ENCODE peak calls at places on chromosomes 13 and 19, in four cellular contexts. X, A, N and J are unnamed samples.

GRCh38 chr19:49689133-49690072 is at the start of gene ADM5:
- DNase-seq in A (peak), X (no peak), N (peak), J (peak)

GRCh38 chr13:36789061-36789460 is 30.0 kb upstream of the RFXAP start:
- DNase-seq in N (no peak), X (no peak), A (no peak), J (no peak)

GRCh38 chr13:110702591-110703526 is 3.1 kb downstream of the CARS2 start:
- DNase-seq in X (no peak), N (no peak), A (peak), J (no peak)

GRCh38 chr19:47885067-47885463 is 1.1 kb downstream of the SULT2A1 start:
- DNase-seq in X (no peak), N (no peak), A (no peak), J (no peak)

GRCh38 chr13:103639326-103639725 is 573.1 kb upstream of the SLC10A2 start:
- DNase-seq in X (no peak), N (no peak), A (no peak), J (no peak)

GRCh38 chr19:31378404-31378803 is 29.2 kb upstream of the TSHZ3 start:
- DNase-seq in A (peak), X (no peak), N (no peak), J (no peak)

GRCh38 chr13:35514166-35514565 is 37.7 kb upstream of the MAB21L1 start:
- DNase-seq in A (no peak), X (no peak), N (no peak), J (no peak)

GRCh38 chr19:11849264-11849615 is 714 bp downstream of the ZNF439 start:
- DNase-seq in A (peak), N (no peak), X (peak), J (no peak)

GRCh38 chr13:34611678-34612077 is 330.4 kb upstream of the NBEA start:
- DNase-seq in X (no peak), A (peak), N (no peak), J (no peak)

GRCh38 chr13:75544681-75545333 is 4.8 kb upstream of the UCHL3 start:
- DNase-seq in X (no peak), N (no peak), A (peak), J (no peak)

GRCh38 chr19:57067440-57067839 is 52.3 kb upstream of the USP29 start:
- DNase-seq in X (no peak), A (no peak), N (no peak), J (no peak)

GRCh38 chr19:28358604-28359003 is 854.3 kb downstream of the UQCRFS1 start:
- DNase-seq in A (peak), N (no peak), X (no peak), J (no peak)

GRCh38 chr13:77853701-77854100 is 64.9 kb downstream of the EDNRB start:
- DNase-seq in A (no peak), N (no peak), X (no peak), J (no peak)

GRCh38 chr13:43732726-43733125 is 54.0 kb downstream of the ENOX1 start:
- DNase-seq in N (no peak), A (no peak), X (no peak), J (no peak)

GRCh38 chr19:12162882-12163806 is at the start of gene ZNF136:
- DNase-seq in X (peak), N (peak), A (peak), J (peak)

GRCh38 chr13:112722433-112723250 is 32.8 kb downstream of the ATP11A start:
- DNase-seq in X (no peak), A (peak), N (no peak), J (no peak)

GRCh38 chr19:38974599-38975213 is 836 bp downstream of the FBXO17 start:
- DNase-seq in X (no peak), A (no peak), N (no peak), J (no peak)

GRCh38 chr13:31965361-31966066 is 66.1 kb upstream of the FRY start:
- DNase-seq in A (peak), N (no peak), X (no peak), J (no peak)